ENCODE peak calls at places on chromosomes 13 and 19, in four cellular contexts. Z is heart right ventricle, Q is psoas muscle, G is GM23338. D is an unnamed sample.
A peak's percentile ranks its signal among the peaks of the same experiment; 100 is the strongest.

GRCh38 chr13:112893570-112894422 is 75.2 kb upstream of the MCF2L start:
- DNase-seq in Z (no peak), Q (peak; percentile 55), G (peak; percentile 71), D (peak; percentile 53)

GRCh38 chr13:49669735-49670309 is 21.5 kb downstream of the EBPL start:
- DNase-seq in Z (peak; percentile 30), Q (peak; percentile 65), G (peak; percentile 80), D (peak; percentile 29)

GRCh38 chr13:101211261-101211660 is 205.0 kb downstream of the NALCN start:
- DNase-seq in Z (no peak), Q (no peak), G (no peak), D (no peak)

GRCh38 chr19:35309481-35310279 is 17.7 kb downstream of the MAG start:
- DNase-seq in Z (peak; percentile 55), Q (no peak), G (no peak), D (peak; percentile 48)

GRCh38 chr13:33174491-33174890 is 111.1 kb downstream of the STARD13 start:
- DNase-seq in Z (no peak), Q (no peak), G (no peak), D (no peak)

GRCh38 chr13:42807866-42808265 is 26.5 kb downstream of the FAM216B start:
- DNase-seq in Z (no peak), Q (no peak), G (no peak), D (no peak)

GRCh38 chr19:1254081-1254527 is 5.7 kb downstream of the MIDN start:
- DNase-seq in Z (no peak), Q (peak; percentile 76), G (no peak), D (no peak)

GRCh38 chr13:73940098-73940497 is 194.1 kb downstream of the KLF12 start:
- DNase-seq in Z (peak; percentile 52), Q (no peak), G (no peak), D (no peak)

GRCh38 chr13:113781571-113781970 is 22.5 kb downstream of the TMEM255B start:
- DNase-seq in Z (no peak), Q (no peak), G (no peak), D (no peak)

GRCh38 chr19:44401108-44401786 is at the start of gene ZNF285:
- DNase-seq in Z (peak; percentile 95), Q (peak; percentile 95), G (peak; percentile 98), D (peak; percentile 86)

GRCh38 chr19:4101496-4101770 is 22.5 kb downstream of the MAP2K2 start:
- DNase-seq in Z (no peak), Q (no peak), G (no peak), D (no peak)

GRCh38 chr13:20074956-20075355 is 85.9 kb downstream of the GJA3 start:
- DNase-seq in Z (no peak), Q (no peak), G (no peak), D (no peak)

GRCh38 chr19:51023946-51024345 is 2.5 kb downstream of the KLK11 start:
- DNase-seq in Z (no peak), Q (peak; percentile 32), G (no peak), D (no peak)

GRCh38 chr19:10143700-10144099 is 24.0 kb upstream of the EIF3G start:
- DNase-seq in Z (no peak), Q (no peak), G (no peak), D (no peak)

GRCh38 chr13:76837811-76838210 is 48.4 kb downstream of the KCTD12 start:
- DNase-seq in Z (no peak), Q (no peak), G (no peak), D (no peak)

GRCh38 chr13:50990540-50991506 is 81.2 kb downstream of the RNASEH2B start:
- DNase-seq in Z (peak; percentile 32), Q (peak; percentile 75), G (peak; percentile 44), D (peak; percentile 1)

GRCh38 chr19:42628411-42629135 is 33.8 kb upstream of the CEACAM8 start:
- DNase-seq in Z (no peak), Q (no peak), G (no peak), D (no peak)

GRCh38 chr13:93758575-93758974 is 532.0 kb downstream of the GPC6 start:
- DNase-seq in Z (no peak), Q (no peak), G (no peak), D (no peak)

GRCh38 chr19:30669329-30670010 is 297.3 kb downstream of the ZNF536 start:
- DNase-seq in Z (peak; percentile 56), Q (peak; percentile 75), G (peak; percentile 85), D (no peak)

GRCh38 chr13:109628251-109628699 is 158.1 kb downstream of the IRS2 start:
- DNase-seq in Z (no peak), Q (no peak), G (no peak), D (peak; percentile 25)

GRCh38 chr13:99559560-99559959 is 58.3 kb downstream of the TM9SF2 start:
- DNase-seq in Z (no peak), Q (no peak), G (no peak), D (no peak)

GRCh38 chr13:27967736-27968315 is 1.3 kb downstream of the CDX2 start:
- DNase-seq in Z (no peak), Q (no peak), G (peak; percentile 49), D (no peak)
- H3K4me3 ChIP-seq in Z (no peak overlapping the region), Q (no peak overlapping the region), G (peak overlapping the region; percentile 41), D (no peak overlapping the region)

DNA sequence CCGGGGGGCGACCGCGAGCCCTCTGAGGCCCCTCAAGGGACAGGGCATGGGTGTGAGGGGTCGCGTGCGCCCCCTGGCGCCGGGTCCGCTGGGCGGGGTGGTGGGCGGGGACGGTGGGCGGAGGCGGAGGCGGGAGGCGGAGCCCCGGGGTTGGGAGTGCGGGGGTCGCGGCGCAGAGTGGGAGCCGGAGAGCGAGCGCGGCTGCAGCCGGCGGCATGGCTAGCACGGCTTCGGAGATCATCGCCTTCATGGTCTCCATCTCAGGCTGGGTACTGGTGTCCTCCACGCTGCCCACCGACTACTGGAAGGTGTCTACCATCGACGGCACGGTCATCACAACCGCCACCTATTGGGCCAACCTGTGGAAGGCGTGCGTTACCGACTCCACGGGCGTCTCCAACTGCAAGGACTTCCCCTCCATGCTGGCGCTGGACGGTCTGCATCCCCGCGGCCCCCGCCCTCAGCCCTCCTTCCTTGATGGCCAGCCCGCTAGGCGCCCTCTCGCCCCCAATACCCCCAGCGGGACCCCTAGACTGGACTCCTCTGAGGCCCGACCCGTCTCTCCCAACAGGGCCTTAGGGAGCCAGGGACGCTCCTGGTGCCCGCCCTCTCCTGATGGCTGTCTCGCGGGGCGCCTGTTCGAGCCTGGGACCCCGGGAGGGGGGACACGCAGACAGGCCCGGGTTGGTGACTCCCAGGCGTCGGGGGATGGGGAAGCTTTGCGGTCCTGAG is at the start of gene CLDN10:
- DNase-seq in Z (no peak), Q (no peak), G (peak; percentile 85), D (no peak)
- H3K4me3 ChIP-seq in Z (peak within 1 kb of the TSS; percentile 24), Q (peak within 1 kb of the TSS; percentile 44), G (peak within 1 kb of the TSS; percentile 90), D (peak within 1 kb of the TSS; percentile 48)

DNA sequence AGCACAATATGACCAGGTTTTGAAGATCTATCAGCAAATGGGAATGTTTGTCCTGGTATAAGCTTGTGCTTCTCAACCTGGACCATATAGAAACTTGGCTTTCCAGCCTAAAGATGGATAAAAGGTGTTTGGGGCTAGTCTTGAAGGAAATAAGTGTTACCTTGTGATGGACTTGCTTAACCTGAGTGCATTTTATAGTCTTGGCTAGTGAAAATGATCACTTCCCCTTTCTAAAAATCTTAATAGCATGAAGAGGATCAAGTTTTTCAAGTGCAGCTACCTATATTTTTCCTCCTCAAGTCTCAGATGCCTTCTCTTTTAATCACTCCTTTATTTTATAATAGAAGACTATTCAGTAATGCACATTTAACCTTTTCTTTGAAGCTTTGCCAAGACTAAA is 919.8 kb upstream of the SLITRK1 start:
- DNase-seq in Z (no peak), Q (no peak), G (no peak), D (no peak)
- H3K4me3 ChIP-seq in Z (no peak overlapping the region), Q (no peak overlapping the region), G (no peak overlapping the region), D (no peak overlapping the region)

GRCh38 chr19:18421371-18421959 is 2.3 kb downstream of the SSBP4 start:
- DNase-seq in Z (no peak), Q (no peak), G (no peak), D (no peak)

GRCh38 chr19:18419699-18420460 is 682 bp downstream of the SSBP4 start:
- DNase-seq in Z (no peak), Q (peak; percentile 66), G (peak; percentile 55), D (no peak)

GRCh38 chr19:18419195-18419698 is at the start of gene SSBP4:
- DNase-seq in Z (peak; percentile 69), Q (peak; percentile 89), G (peak; percentile 88), D (no peak)

GRCh38 chr19:18422530-18423191 is 3.5 kb downstream of the SSBP4 start:
- DNase-seq in Z (no peak), Q (no peak), G (no peak), D (no peak)

GRCh38 chr19:18420931-18421330 is 1.7 kb downstream of the SSBP4 start:
- DNase-seq in Z (no peak), Q (no peak), G (no peak), D (no peak)
- H3K4me3 ChIP-seq in Z (peak overlapping the region; percentile 76), Q (peak overlapping the region; percentile 84), G (no peak overlapping the region), D (peak overlapping the region; percentile 59)

DNA sequence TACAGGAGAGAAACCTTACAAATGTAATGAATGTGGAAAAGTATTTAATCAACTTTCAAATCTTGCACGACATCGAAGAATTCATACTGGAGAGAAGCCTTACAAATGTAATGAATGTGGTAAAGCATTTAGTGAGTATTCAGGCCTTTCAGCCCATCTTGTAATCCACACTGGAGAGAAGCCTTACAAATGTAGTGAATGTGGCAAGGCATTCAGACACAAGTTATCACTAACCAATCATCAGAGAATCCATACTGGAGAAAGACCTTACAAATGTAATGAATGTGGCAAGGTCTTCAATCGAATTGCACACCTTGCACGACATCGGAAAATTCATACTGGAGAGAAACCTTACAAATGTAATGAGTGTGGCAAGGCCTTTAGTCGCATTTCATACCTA is 13.6 kb upstream of the ZNF610 start:
- DNase-seq in Z (no peak), Q (no peak), G (no peak), D (no peak)
- H3K4me3 ChIP-seq in Z (no peak overlapping the region), Q (no peak overlapping the region), G (no peak overlapping the region), D (no peak overlapping the region)

GRCh38 chr13:45415112-45415511 is 3.1 kb downstream of the SLC25A30 start:
- DNase-seq in Z (no peak), Q (no peak), G (no peak), D (no peak)
- H3K4me3 ChIP-seq in Z (peak overlapping the region; percentile 33), Q (peak overlapping the region; percentile 58), G (no peak overlapping the region), D (peak overlapping the region; percentile 18)

GRCh38 chr19:48053076-48053475 is 9.2 kb upstream of the CABP5 start:
- DNase-seq in Z (no peak), Q (no peak), G (no peak), D (no peak)

GRCh38 chr19:48053856-48054255 is 10.0 kb upstream of the CABP5 start:
- DNase-seq in Z (no peak), Q (no peak), G (no peak), D (no peak)

GRCh38 chr19:48051345-48052033 is 7.6 kb upstream of the CABP5 start:
- DNase-seq in Z (no peak), Q (no peak), G (no peak), D (no peak)
- H3K4me3 ChIP-seq in Z (no peak overlapping the region), Q (no peak overlapping the region), G (no peak overlapping the region), D (no peak overlapping the region)